ENCODE peak calls at places on chromosomes 12 and 14, in seven cellular contexts. B, L, C, F, U, R and P are unnamed samples.

GRCh38 chr12:108110844-108111243 is 18.2 kb upstream of the WSCD2 start:
- DNase-seq in B (no peak), L (no peak), C (no peak), F (no peak), U (no peak), R (no peak), P (no peak)

GRCh38 chr12:27841392-27841882 is 61.4 kb upstream of the MANSC4 start:
- DNase-seq in B (no peak), L (no peak), C (no peak), F (peak), U (no peak), R (no peak), P (peak)

GRCh38 chr14:58864751-58865519 is 227.2 kb downstream of the DACT1 start:
- DNase-seq in B (no peak), L (no peak), C (peak), F (peak), U (no peak), R (no peak), P (peak)

GRCh38 chr12:67750528-67751183 is 102.1 kb downstream of the DYRK2 start:
- DNase-seq in B (no peak), L (no peak), C (no peak), F (no peak), U (no peak), R (no peak), P (no peak)

GRCh38 chr12:109433618-109434017 is 43.5 kb downstream of the KCTD10 start:
- DNase-seq in B (no peak), L (no peak), C (no peak), F (no peak), U (no peak), R (no peak), P (no peak)

GRCh38 chr12:45828402-45828801 is 98.9 kb downstream of the ARID2 start:
- DNase-seq in B (no peak), L (no peak), C (no peak), F (no peak), U (no peak), R (no peak), P (no peak)

GRCh38 chr14:58048219-58048618 is 103.8 kb downstream of the ARMH4 start:
- DNase-seq in B (no peak), L (no peak), C (peak), F (no peak), U (no peak), R (no peak), P (no peak)

GRCh38 chr14:55373784-55374725 is 37.6 kb downstream of the ATG14 start:
- DNase-seq in B (no peak), L (no peak), C (peak), F (peak), U (no peak), R (peak), P (peak)

GRCh38 chr12:109761631-109761950 is 48.0 kb downstream of the FAM222A start:
- DNase-seq in B (no peak), L (no peak), C (no peak), F (no peak), U (peak), R (no peak), P (no peak)

GRCh38 chr14:50410921-50411320 is 14.2 kb upstream of the CDKL1 start:
- DNase-seq in B (no peak), L (no peak), C (peak), F (no peak), U (no peak), R (no peak), P (peak)

GRCh38 chr12:1517007-1517406 is 77.4 kb downstream of the FBXL14 start:
- DNase-seq in B (no peak), L (no peak), C (peak), F (no peak), U (no peak), R (peak), P (peak)

GRCh38 chr14:36580856-36581831 is 1.3 kb downstream of the NKX2-8 start:
- DNase-seq in B (no peak), L (no peak), C (peak), F (peak), U (peak), R (no peak), P (peak)

GRCh38 chr14:38367922-38368321 is 112.0 kb upstream of the CLEC14A start:
- DNase-seq in B (no peak), L (no peak), C (no peak), F (no peak), U (no peak), R (no peak), P (no peak)

GRCh38 chr14:97446087-97446486 is 648.9 kb downstream of the VRK1 start:
- DNase-seq in B (no peak), L (no peak), C (no peak), F (no peak), U (no peak), R (no peak), P (no peak)

GRCh38 chr12:131766382-131767107 is 55.7 kb downstream of the SFSWAP start:
- DNase-seq in B (no peak), L (no peak), C (no peak), F (no peak), U (no peak), R (no peak), P (no peak)

GRCh38 chr12:87311206-87311605 is 718.0 kb downstream of the C12orf50 start:
- DNase-seq in B (no peak), L (no peak), C (no peak), F (no peak), U (no peak), R (no peak), P (peak)

GRCh38 chr14:105974902-105975301 is 448.5 kb downstream of the TMEM121 start:
- DNase-seq in B (peak), L (no peak), C (no peak), F (no peak), U (no peak), R (no peak), P (no peak)

GRCh38 chr12:45730842-45731336 is 1.4 kb downstream of the ARID2 start:
- DNase-seq in B (no peak), L (no peak), C (peak), F (no peak), U (no peak), R (peak), P (peak)

GRCh38 chr14:37544407-37544806 is 50.6 kb downstream of the FOXA1 start:
- DNase-seq in B (peak), L (no peak), C (no peak), F (no peak), U (no peak), R (no peak), P (no peak)

GRCh38 chr12:27277846-27278260 is 33.8 kb downstream of the STK38L start:
- DNase-seq in B (peak), L (no peak), C (peak), F (peak), U (no peak), R (no peak), P (peak)

GRCh38 chr12:77229640-77230442 is 164.5 kb upstream of the E2F7 start:
- DNase-seq in B (no peak), L (no peak), C (peak), F (no peak), U (no peak), R (no peak), P (peak)

GRCh38 chr14:64518229-64518628 is 13.7 kb downstream of the ZBTB1 start:
- DNase-seq in B (no peak), L (no peak), C (no peak), F (no peak), U (no peak), R (no peak), P (no peak)

GRCh38 chr12:64104376-64104775 is 117.7 kb downstream of the KICS2 start:
- DNase-seq in B (peak), L (peak), C (peak), F (peak), U (no peak), R (no peak), P (peak)

GRCh38 chr12:116141110-116141832 is 136.2 kb downstream of the MED13L start:
- DNase-seq in B (no peak), L (no peak), C (no peak), F (no peak), U (no peak), R (peak), P (no peak)

GRCh38 chr12:3214508-3215365 is 137.6 kb downstream of the TSPAN9 start:
- DNase-seq in B (no peak), L (no peak), C (no peak), F (no peak), U (no peak), R (peak), P (no peak)

GRCh38 chr14:103510311-103511021 is 12.2 kb downstream of the CKB start:
- DNase-seq in B (no peak), L (no peak), C (no peak), F (no peak), U (no peak), R (no peak), P (no peak)
- TF ChIP-seq CTCF in B (no peak), L (no peak), C (no peak), F (no peak), U (no peak), R (peak), P (no peak)

DNA sequence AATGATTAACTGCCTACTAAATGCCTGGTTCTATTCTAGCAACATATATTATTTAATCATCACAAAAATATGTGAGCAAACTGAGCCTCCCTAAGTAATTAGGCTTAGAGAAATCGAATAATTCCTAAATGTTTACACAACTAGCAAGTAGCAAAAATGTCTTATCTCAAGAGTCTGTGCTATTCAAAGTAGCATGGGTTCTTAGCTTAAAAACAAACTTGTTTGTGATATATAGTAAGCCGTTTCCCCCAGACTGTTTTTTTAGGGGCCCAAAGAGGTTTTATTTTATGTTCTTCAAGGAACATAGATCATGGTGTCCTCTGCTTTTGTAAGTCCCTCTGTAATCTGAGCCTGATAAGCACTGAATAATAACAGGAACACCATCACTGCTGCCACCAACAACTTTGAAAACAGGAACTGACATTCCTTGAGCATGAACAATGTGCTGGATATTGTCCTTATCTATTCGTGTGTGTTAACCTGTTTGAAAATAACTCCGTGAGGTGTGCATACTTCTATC is 67.4 kb downstream of the DERA start:
- DNase-seq in B (no peak), L (no peak), C (peak), F (no peak), U (no peak), R (no peak), P (peak)
- H3K4me3 ChIP-seq in B (no peak), L (no peak), C (no peak), F (no peak), U (no peak), R (no peak), P (no peak)

DNA sequence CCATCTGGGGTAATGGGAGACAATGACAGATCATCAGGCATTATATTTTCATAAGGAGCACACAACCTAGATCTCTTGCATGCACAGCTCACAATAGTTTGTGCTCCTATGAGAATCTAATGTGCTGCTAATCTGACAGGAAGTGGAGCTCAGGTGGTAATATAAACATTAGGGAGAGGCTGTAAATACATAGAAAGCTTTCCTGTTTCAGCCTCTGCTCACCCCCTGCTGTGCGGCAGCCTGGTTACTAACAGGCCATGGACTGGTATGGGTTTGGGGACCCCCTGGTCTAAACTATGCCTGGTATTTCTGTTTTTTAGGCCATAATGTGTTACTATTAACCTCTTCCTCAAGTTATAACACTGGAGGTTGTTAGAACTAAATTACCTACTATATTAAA is 1373.7 kb downstream of the LRFN5 start:
- DNase-seq in B (no peak), L (no peak), C (no peak), F (no peak), U (no peak), R (no peak), P (peak)
- TF ChIP-seq CTCF in B (no peak), L (no peak), C (no peak), F (no peak), U (no peak), R (no peak), P (no peak)

GRCh38 chr12:10153271-10154144 is 18.4 kb downstream of the OLR1 start:
- DNase-seq in B (peak), L (peak), C (peak), F (peak), U (peak), R (peak), P (peak)
- H3K4me3 ChIP-seq in B (peak), L (peak), C (peak), F (peak), U (peak), R (peak), P (peak)

GRCh38 chr12:81329088-81329487 is 251.2 kb downstream of the ACSS3 start:
- DNase-seq in B (no peak), L (no peak), C (peak), F (peak), U (no peak), R (peak), P (no peak)

GRCh38 chr12:81327458-81327857 is 249.6 kb downstream of the ACSS3 start:
- DNase-seq in B (no peak), L (no peak), C (no peak), F (no peak), U (no peak), R (no peak), P (no peak)

GRCh38 chr12:81333812-81334211 is 255.9 kb downstream of the ACSS3 start:
- DNase-seq in B (no peak), L (no peak), C (no peak), F (no peak), U (no peak), R (no peak), P (no peak)

GRCh38 chr12:81332054-81332453 is 254.2 kb downstream of the ACSS3 start:
- DNase-seq in B (no peak), L (no peak), C (peak), F (no peak), U (no peak), R (no peak), P (peak)

DNA sequence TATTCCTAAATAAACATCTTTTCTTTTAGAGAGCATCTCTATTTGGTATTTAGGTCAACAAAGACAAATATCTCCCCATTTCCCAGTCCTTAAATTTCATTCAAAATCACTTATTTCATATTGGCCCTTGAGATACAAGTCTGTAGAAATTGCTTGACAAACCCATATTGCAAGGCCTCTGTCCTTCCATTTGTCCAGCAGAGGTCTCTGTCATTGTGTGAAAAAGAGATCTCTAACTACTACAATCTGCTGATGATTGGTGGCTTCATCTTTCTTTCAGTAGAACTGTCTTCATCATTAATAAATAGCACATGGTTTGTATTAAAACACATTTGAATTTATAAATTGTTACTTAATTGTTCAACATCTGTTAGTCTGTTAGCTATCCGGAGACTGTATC is 252.6 kb downstream of the ACSS3 start:
- DNase-seq in B (no peak), L (no peak), C (no peak), F (no peak), U (no peak), R (no peak), P (no peak)
- TF ChIP-seq CTCF in B (no peak), L (no peak), C (no peak), F (no peak), U (no peak), R (peak), P (peak)